ENCODE peak calls at places on chromosomes 1 and 21, in four cellular contexts. U is T-helper 9 cell, O is fibroblast of the conjunctiva, P is ecto neural progenitor cell. H is an unnamed sample.

GRCh38 chr21:38170283-38170682 is 86.5 kb upstream of the KCNJ15 start:
- DNase-seq in O (no peak), U (no peak), P (no peak), H (no peak)

GRCh38 chr1:29497395-29498125 is 261.2 kb downstream of the PTPRU start:
- DNase-seq in P (peak), O (no peak), U (no peak), H (no peak)

GRCh38 chr1:56404561-56405030 is 174.8 kb downstream of the PLPP3 start:
- DNase-seq in U (no peak), P (no peak), O (no peak), H (peak)

GRCh38 chr21:42623684-42624083 is 29.7 kb upstream of the PDE9A start:
- DNase-seq in P (no peak), O (no peak), U (no peak), H (no peak)

GRCh38 chr1:198019126-198019525 is 102.0 kb downstream of the LHX9 start:
- DNase-seq in O (no peak), U (no peak), P (no peak), H (no peak)

GRCh38 chr21:26007911-26008579 is 162.5 kb downstream of the APP start:
- DNase-seq in U (no peak), O (peak), P (no peak), H (peak)

GRCh38 chr1:212615092-212615470 is 6.5 kb downstream of the ATF3 start:
- DNase-seq in P (no peak), U (no peak), O (no peak), H (no peak)

GRCh38 chr1:17573518-17574041 is 34.1 kb downstream of the ARHGEF10L start:
- DNase-seq in P (peak), U (no peak), O (no peak), H (no peak)

GRCh38 chr1:40258445-40258769 is 371 bp downstream of the ZMPSTE24 start:
- DNase-seq in U (no peak), O (no peak), P (no peak), H (no peak)

GRCh38 chr1:90135306-90135705 is 140.4 kb downstream of the ZNF326 start:
- DNase-seq in P (no peak), U (no peak), O (no peak), H (no peak)

GRCh38 chr1:44645466-44646244 is 28.6 kb downstream of the TMEM53 start:
- DNase-seq in U (no peak), O (no peak), P (no peak), H (no peak)

GRCh38 chr1:21657456-21658190 is 11.5 kb downstream of the RAP1GAP start:
- DNase-seq in P (no peak), U (no peak), O (no peak), H (no peak)

GRCh38 chr1:227136210-227136609 is 182.1 kb downstream of the CDC42BPA start:
- DNase-seq in P (no peak), O (no peak), U (no peak), H (no peak)

GRCh38 chr1:204084247-204084772 is 11.4 kb downstream of the SOX13 start:
- DNase-seq in P (peak), O (no peak), U (no peak), H (no peak)

GRCh38 chr1:50373532-50373931 is 49.7 kb downstream of the DMRTA2 start:
- DNase-seq in O (no peak), U (no peak), P (no peak), H (no peak)

GRCh38 chr1:203451849-203452784 is 23.5 kb upstream of the PRELP start:
- DNase-seq in O (no peak), P (no peak), U (no peak), H (no peak)

GRCh38 chr1:112714313-112715263 is 544 bp downstream of the PPM1J start:
- DNase-seq in P (peak), U (no peak), O (no peak), H (no peak)

GRCh38 chr1:150477733-150478132 is 9.5 kb upstream of the TARS2 start:
- DNase-seq in O (no peak), U (no peak), P (no peak), H (no peak)

GRCh38 chr1:214551436-214552173 is at the start of gene PTPN14:
- DNase-seq in O (peak), P (peak), U (no peak), H (peak)

GRCh38 chr1:31007462-31007991 is 58.0 kb downstream of the PUM1 start:
- DNase-seq in O (peak), U (no peak), P (no peak), H (peak)

GRCh38 chr1:100589667-100590066 is 51.7 kb downstream of the GPR88 start:
- DNase-seq in O (no peak), P (no peak), U (no peak), H (no peak)

GRCh38 chr1:159838715-159839114 is 12.0 kb downstream of the SLAMF8 start:
- DNase-seq in P (no peak), O (no peak), U (no peak), H (no peak)

GRCh38 chr1:118247593-118247992 is 62.6 kb upstream of the SPAG17 start:
- DNase-seq in U (no peak), O (no peak), P (no peak), H (no peak)

GRCh38 chr1:65764052-65764451 is 28.6 kb upstream of the PDE4B start:
- DNase-seq in U (no peak), O (no peak), P (no peak), H (no peak)

GRCh38 chr1:60227581-60228252 is 154.1 kb upstream of the C1orf87 start:
- DNase-seq in U (no peak), O (no peak), P (no peak), H (peak)

GRCh38 chr1:25784575-25785051 is 15.4 kb upstream of the SELENON start:
- DNase-seq in U (no peak), P (no peak), O (no peak), H (no peak)

GRCh38 chr1:172086137-172086536 is 244.8 kb downstream of the DNM3 start:
- DNase-seq in U (no peak), O (no peak), P (no peak), H (no peak)

GRCh38 chr1:153534933-153535663 is 693 bp downstream of the S100A6 start:
- DNase-seq in P (no peak), O (peak), U (no peak), H (no peak)

GRCh38 chr1:102572637-102573036 is 535.7 kb downstream of the COL11A1 start:
- DNase-seq in P (no peak), O (no peak), U (no peak), H (no peak)

GRCh38 chr1:10594481-10595050 is 119.8 kb downstream of the PEX14 start:
- DNase-seq in U (no peak), O (no peak), P (no peak), H (no peak)

GRCh38 chr1:77639056-77639455 is 43.4 kb downstream of the ZZZ3 start:
- DNase-seq in P (no peak), O (no peak), U (no peak), H (peak)

GRCh38 chr21:37032293-37032692 is 25.8 kb downstream of the RIPPLY3 start:
- DNase-seq in O (no peak), P (no peak), U (no peak), H (no peak)

GRCh38 chr1:229270547-229271447 is at the start of gene RAB4A:
- DNase-seq in P (peak), U (peak), O (peak), H (peak)

GRCh38 chr1:17768651-17769241 is 13.6 kb downstream of the ACTL8 start:
- DNase-seq in P (no peak), U (no peak), O (peak), H (peak)

GRCh38 chr21:44415073-44416025 is 40.0 kb upstream of the LRRC3 start:
- DNase-seq in P (peak), U (no peak), O (no peak), H (no peak)

GRCh38 chr1:39410915-39411436 is 80.5 kb upstream of the BMP8A start:
- DNase-seq in U (peak), O (peak), P (no peak), H (peak)

GRCh38 chr1:8364528-8365442 is 46.9 kb downstream of the SLC45A1 start:
- DNase-seq in P (no peak), U (no peak), O (no peak), H (no peak)